ENCODE peak calls at places on chromosomes 7 and 10, in five cellular contexts. L is RWPE1, R is MM.1S, Z is GM06990, P is neural progenitor cell. S is an unnamed sample.

GRCh38 chr10:61774031-61774430 is 111.3 kb downstream of the CABCOCO1 start:
- DNase-seq in Z (no peak), R (no peak), L (no peak), P (no peak), S (no peak)

GRCh38 chr7:69564454-69565417 is 33.5 kb upstream of the AUTS2 start:
- DNase-seq in L (no peak), P (no peak), R (no peak), Z (peak; percentile 38), S (no peak)

GRCh38 chr10:90326498-90327267 is 531.2 kb downstream of the HTR7 start:
- DNase-seq in R (no peak), Z (no peak), L (peak; percentile 46), P (no peak), S (no peak)

GRCh38 chr7:158431055-158431940 is 156.3 kb downstream of the PTPRN2 start:
- DNase-seq in L (no peak), P (no peak), Z (no peak), R (no peak), S (no peak)

GRCh38 chr10:7407368-7408002 is 3.3 kb downstream of the SFMBT2 start:
- DNase-seq in R (no peak), Z (peak; percentile 24), P (peak; percentile 20), L (no peak), S (no peak)

GRCh38 chr7:135862586-135863361 is 114.2 kb upstream of the FAM180A start:
- DNase-seq in L (no peak), Z (no peak), P (peak; percentile 71), R (no peak), S (no peak)

GRCh38 chr10:34078017-34078416 is 737.1 kb downstream of the PARD3 start:
- DNase-seq in Z (no peak), L (no peak), P (no peak), R (no peak), S (no peak)

GRCh38 chr7:153432056-153432455 is 620.1 kb upstream of the DPP6 start:
- DNase-seq in R (no peak), Z (no peak), P (no peak), L (no peak), S (no peak)

GRCh38 chr10:12465385-12466136 is 116.2 kb downstream of the CAMK1D start:
- DNase-seq in R (no peak), Z (no peak), L (no peak), P (no peak), S (no peak)

GRCh38 chr10:17206210-17206709 is 4.8 kb upstream of the TRDMT1 start:
- DNase-seq in L (peak; percentile 30), P (no peak), Z (no peak), R (no peak), S (no peak)

GRCh38 chr10:101353692-101354583 is at the start of gene BTRC:
- DNase-seq in R (peak; percentile 99), P (peak; percentile 99), L (peak; percentile 96), Z (peak; percentile 96), S (peak; percentile 94)
- TF ChIP-seq CTCF in R (no peak), P (peak; percentile 10), L (no peak), Z (no peak), S (no peak)

DNA sequence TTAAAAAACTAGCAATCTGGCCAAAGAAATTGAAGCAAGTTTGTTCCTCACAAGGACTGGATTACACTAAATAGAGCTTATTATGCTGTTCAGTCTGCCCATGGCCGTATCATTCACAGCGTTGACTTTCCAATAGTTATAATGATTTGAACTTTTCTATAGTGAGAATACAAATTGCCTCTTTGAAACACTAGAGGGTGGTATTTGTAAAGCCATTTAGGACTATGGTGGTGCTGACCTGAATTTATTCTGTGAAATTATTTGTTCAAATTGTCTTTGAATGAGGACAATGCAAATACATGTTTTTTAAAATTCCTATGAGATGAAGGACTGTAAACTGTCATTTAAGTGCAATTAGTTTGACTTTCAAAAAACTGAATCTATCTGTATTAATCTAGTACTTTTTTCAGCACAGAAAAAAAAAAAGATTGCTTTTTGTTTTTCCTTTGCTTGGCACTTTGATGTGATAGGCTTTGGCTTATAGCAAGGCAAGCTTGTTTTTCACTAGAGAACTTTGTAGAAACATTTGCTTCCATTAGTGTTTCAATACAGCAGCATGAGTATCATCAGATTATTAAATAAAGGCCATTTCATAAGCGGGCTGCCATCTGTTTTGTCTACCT is 122.6 kb upstream of the TMEM229A start:
- DNase-seq in R (peak; percentile 69), Z (no peak), L (peak; percentile 21), P (peak; percentile 36), S (no peak)
- TF ChIP-seq CTCF in R (peak; percentile 70), Z (peak; percentile 32), L (peak; percentile 49), P (peak; percentile 74), S (peak; percentile 37)

GRCh38 chr7:47721670-47722069 is 139.8 kb upstream of the TNS3 start:
- DNase-seq in L (no peak), R (no peak), P (no peak), Z (no peak), S (no peak)
- TF ChIP-seq CTCF in L (no peak), R (peak; percentile 21), P (peak; percentile 21), Z (peak; percentile 47), S (no peak)

GRCh38 chr7:27141591-27142561 is 1.6 kb downstream of the HOXA5 start:
- DNase-seq in R (no peak), P (peak; percentile 73), L (no peak), Z (no peak), S (no peak)
- TF ChIP-seq CTCF in R (no peak), P (peak; percentile 33), L (peak; percentile 17), Z (no peak), S (no peak)

DNA sequence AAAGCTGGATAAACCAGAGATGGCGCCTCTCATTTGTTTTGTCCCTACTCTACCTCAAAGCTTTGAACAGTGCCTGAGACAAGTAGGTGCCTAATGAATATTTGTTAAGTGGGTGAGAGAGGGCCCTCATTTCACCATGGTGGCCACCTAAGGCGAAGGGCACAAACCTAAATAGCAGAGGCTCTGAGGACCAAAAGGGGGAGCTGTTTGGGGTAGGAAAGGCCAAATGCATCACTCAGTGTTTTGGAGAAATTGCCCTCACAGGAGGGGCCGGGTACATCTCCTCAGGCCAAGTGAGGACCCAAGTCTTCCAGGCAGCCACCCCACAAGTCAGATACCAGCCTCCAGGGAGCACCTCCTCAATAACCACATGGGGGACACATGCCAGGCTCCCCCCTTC is 14.0 kb downstream of the IMPDH1 start:
- DNase-seq in L (no peak), Z (no peak), P (no peak), R (no peak), S (no peak)
- TF ChIP-seq CTCF in L (no peak), Z (peak; percentile 22), P (no peak), R (peak; percentile 26), S (peak; percentile 23)